ENCODE peak calls at places on chromosomes 2 and 18, in six cellular contexts. One of them, this sample, is unnamed.
A peak's percentile ranks its signal among the peaks of the same experiment; 100 is the strongest.

GRCh38 chr2:64262068-64262467 is 117.8 kb upstream of the PELI1 start:
- DNase-seq in suprapubic skin: no peak
- DNase-seq in RWPE1: no peak
- DNase-seq in HCT116: no peak
- DNase-seq in PC-3: no peak
- DNase-seq in GM12865: no peak
- DNase-seq in this sample: no peak

GRCh38 chr2:70516596-70516995 is 37.0 kb downstream of the TGFA start:
- DNase-seq in suprapubic skin: no peak
- DNase-seq in RWPE1: peak; percentile 48
- DNase-seq in HCT116: no peak
- DNase-seq in PC-3: peak; percentile 79
- DNase-seq in GM12865: peak; percentile 57
- DNase-seq in this sample: peak; percentile 86

GRCh38 chr18:45526120-45526841 is 89.0 kb upstream of the SLC14A2 start:
- DNase-seq in suprapubic skin: no peak
- DNase-seq in RWPE1: no peak
- DNase-seq in HCT116: no peak
- DNase-seq in PC-3: no peak
- DNase-seq in GM12865: no peak
- DNase-seq in this sample: no peak

GRCh38 chr2:104901037-104901851 is 47.3 kb downstream of the POU3F3 start:
- DNase-seq in suprapubic skin: no peak
- DNase-seq in RWPE1: no peak
- DNase-seq in HCT116: no peak
- DNase-seq in PC-3: no peak
- DNase-seq in GM12865: no peak
- DNase-seq in this sample: no peak

GRCh38 chr2:174667461-174667860 is 69.9 kb upstream of the WIPF1 start:
- DNase-seq in suprapubic skin: no peak
- DNase-seq in RWPE1: no peak
- DNase-seq in HCT116: no peak
- DNase-seq in PC-3: no peak
- DNase-seq in GM12865: no peak
- DNase-seq in this sample: no peak

GRCh38 chr2:112783187-112783721 is 1.0 kb downstream of the IL1A start:
- DNase-seq in suprapubic skin: no peak
- DNase-seq in RWPE1: no peak
- DNase-seq in HCT116: no peak
- DNase-seq in PC-3: no peak
- DNase-seq in GM12865: no peak
- DNase-seq in this sample: no peak

GRCh38 chr2:237354930-237355329 is 59.0 kb downstream of the COL6A3 start:
- DNase-seq in suprapubic skin: no peak
- DNase-seq in RWPE1: peak; percentile 60
- DNase-seq in HCT116: no peak
- DNase-seq in PC-3: no peak
- DNase-seq in GM12865: no peak
- DNase-seq in this sample: no peak

GRCh38 chr2:110101280-110101844 is 14.3 kb downstream of the MALL start:
- DNase-seq in suprapubic skin: peak; percentile 95
- DNase-seq in RWPE1: peak; percentile 90
- DNase-seq in HCT116: peak; percentile 91
- DNase-seq in PC-3: peak; percentile 100
- DNase-seq in GM12865: no peak
- DNase-seq in this sample: no peak

GRCh38 chr2:240196716-240197438 is 56.4 kb upstream of the OTOS start:
- DNase-seq in suprapubic skin: peak; percentile 70
- DNase-seq in RWPE1: no peak
- DNase-seq in HCT116: no peak
- DNase-seq in PC-3: no peak
- DNase-seq in GM12865: no peak
- DNase-seq in this sample: no peak

GRCh38 chr18:25561923-25562322 is 210.0 kb upstream of the ZNF521 start:
- DNase-seq in suprapubic skin: no peak
- DNase-seq in RWPE1: no peak
- DNase-seq in HCT116: no peak
- DNase-seq in PC-3: peak; percentile 31
- DNase-seq in GM12865: peak; percentile 32
- DNase-seq in this sample: no peak

DNA sequence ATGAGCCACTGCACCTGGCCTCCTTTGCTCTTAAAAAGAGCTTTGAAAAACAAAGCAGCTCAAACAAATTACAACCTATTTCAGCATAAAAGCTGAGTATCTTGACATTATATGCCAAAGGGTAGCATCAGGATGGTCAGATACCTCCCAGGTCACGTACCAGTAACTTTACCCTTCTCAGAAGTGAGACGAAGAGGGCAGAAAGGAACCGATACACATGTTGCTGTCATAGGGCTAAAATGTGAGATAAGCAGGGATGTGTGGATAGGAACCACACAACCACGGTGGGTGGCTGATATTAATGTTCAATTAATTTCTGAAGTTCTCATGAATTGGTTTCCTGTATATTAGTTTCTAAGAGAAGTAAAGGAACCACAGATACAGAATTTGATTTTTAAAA is 12.6 kb upstream of the RNU2-63P start:
- DNase-seq in suprapubic skin: no peak
- DNase-seq in RWPE1: no peak
- DNase-seq in HCT116: no peak
- DNase-seq in PC-3: no peak
- DNase-seq in GM12865: no peak
- DNase-seq in this sample: no peak
- TF ChIP-seq CTCF in suprapubic skin: no peak
- TF ChIP-seq CTCF in RWPE1: no peak
- TF ChIP-seq CTCF in HCT116: no peak
- TF ChIP-seq CTCF in PC-3: no peak
- TF ChIP-seq CTCF in GM12865: no peak
- TF ChIP-seq CTCF in this sample: no peak

GRCh38 chr2:154452906-154453493 is 245.5 kb upstream of the KCNJ3 start:
- DNase-seq in suprapubic skin: no peak
- DNase-seq in RWPE1: peak; percentile 3
- DNase-seq in HCT116: peak; percentile 27
- DNase-seq in PC-3: peak; percentile 42
- DNase-seq in GM12865: peak; percentile 33
- DNase-seq in this sample: no peak
- TF ChIP-seq CTCF in suprapubic skin: no peak
- TF ChIP-seq CTCF in RWPE1: no peak
- TF ChIP-seq CTCF in HCT116: peak; percentile 30
- TF ChIP-seq CTCF in PC-3: peak; percentile 67
- TF ChIP-seq CTCF in GM12865: peak; percentile 45
- TF ChIP-seq CTCF in this sample: peak; percentile 21

GRCh38 chr2:68359889-68360288 is 5.2 kb upstream of the PLEK start:
- DNase-seq in suprapubic skin: no peak
- DNase-seq in RWPE1: no peak
- DNase-seq in HCT116: no peak
- DNase-seq in PC-3: no peak
- DNase-seq in GM12865: no peak
- DNase-seq in this sample: no peak
- TF ChIP-seq CTCF in suprapubic skin: no peak
- TF ChIP-seq CTCF in RWPE1: no peak
- TF ChIP-seq CTCF in HCT116: no peak
- TF ChIP-seq CTCF in PC-3: peak; percentile 39
- TF ChIP-seq CTCF in GM12865: peak; percentile 20
- TF ChIP-seq CTCF in this sample: no peak

GRCh38 chr2:75483878-75484277 is 76.9 kb downstream of the EVA1A start:
- DNase-seq in suprapubic skin: no peak
- DNase-seq in RWPE1: no peak
- DNase-seq in HCT116: no peak
- DNase-seq in PC-3: no peak
- DNase-seq in GM12865: no peak
- DNase-seq in this sample: no peak

GRCh38 chr2:75482398-75482797 is 78.3 kb downstream of the EVA1A start:
- DNase-seq in suprapubic skin: no peak
- DNase-seq in RWPE1: no peak
- DNase-seq in HCT116: no peak
- DNase-seq in PC-3: no peak
- DNase-seq in GM12865: no peak
- DNase-seq in this sample: no peak

GRCh38 chr2:75484840-75485239 is 75.9 kb downstream of the EVA1A start:
- DNase-seq in suprapubic skin: no peak
- DNase-seq in RWPE1: no peak
- DNase-seq in HCT116: no peak
- DNase-seq in PC-3: no peak
- DNase-seq in GM12865: no peak
- DNase-seq in this sample: no peak

GRCh38 chr2:75476778-75477177 is 84.0 kb downstream of the EVA1A start:
- DNase-seq in suprapubic skin: no peak
- DNase-seq in RWPE1: no peak
- DNase-seq in HCT116: no peak
- DNase-seq in PC-3: no peak
- DNase-seq in GM12865: no peak
- DNase-seq in this sample: no peak

DNA sequence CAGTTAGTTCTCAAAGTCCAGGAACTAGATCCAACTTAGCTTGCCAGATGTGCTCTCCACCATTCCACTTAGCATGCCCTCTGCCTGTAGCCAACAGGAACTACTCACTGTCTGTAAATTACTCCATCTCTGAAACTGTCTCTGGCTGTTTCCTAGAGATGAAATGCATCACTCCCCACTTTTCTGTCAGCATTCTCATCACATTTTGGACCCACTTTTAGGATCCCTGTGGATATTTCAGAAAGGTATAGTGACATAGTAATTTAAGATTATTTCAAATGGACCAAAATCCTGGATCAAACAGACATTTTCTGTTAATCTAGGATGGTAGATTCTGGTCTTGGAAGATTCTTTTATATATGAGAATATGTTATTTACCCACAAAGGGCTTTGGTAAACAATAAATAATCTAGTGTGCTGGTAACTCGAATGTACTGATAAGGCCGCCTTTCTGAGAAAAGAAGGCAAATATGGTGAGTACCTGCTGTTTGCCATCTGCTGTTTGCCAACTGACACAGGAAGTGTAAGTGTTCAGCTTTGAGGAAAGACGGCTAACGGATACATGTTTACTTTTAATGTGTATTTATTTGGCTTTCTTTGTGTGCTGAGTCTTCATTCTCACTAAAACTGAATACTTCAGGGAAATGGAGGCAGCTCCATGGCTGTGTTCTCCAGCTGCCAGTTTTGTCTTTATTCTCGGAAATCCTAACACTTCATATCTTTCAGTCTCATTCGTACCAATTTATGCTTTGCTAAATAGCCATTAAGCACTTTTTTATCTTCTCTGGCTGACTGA is 79.5 kb downstream of the EVA1A start:
- DNase-seq in suprapubic skin: no peak
- DNase-seq in RWPE1: no peak
- DNase-seq in HCT116: peak; percentile 10
- DNase-seq in PC-3: peak; percentile 32
- DNase-seq in GM12865: peak; percentile 14
- DNase-seq in this sample: no peak
- TF ChIP-seq CTCF in suprapubic skin: no peak
- TF ChIP-seq CTCF in RWPE1: no peak
- TF ChIP-seq CTCF in HCT116: no peak
- TF ChIP-seq CTCF in PC-3: peak; percentile 58
- TF ChIP-seq CTCF in GM12865: peak; percentile 18
- TF ChIP-seq CTCF in this sample: no peak

DNA sequence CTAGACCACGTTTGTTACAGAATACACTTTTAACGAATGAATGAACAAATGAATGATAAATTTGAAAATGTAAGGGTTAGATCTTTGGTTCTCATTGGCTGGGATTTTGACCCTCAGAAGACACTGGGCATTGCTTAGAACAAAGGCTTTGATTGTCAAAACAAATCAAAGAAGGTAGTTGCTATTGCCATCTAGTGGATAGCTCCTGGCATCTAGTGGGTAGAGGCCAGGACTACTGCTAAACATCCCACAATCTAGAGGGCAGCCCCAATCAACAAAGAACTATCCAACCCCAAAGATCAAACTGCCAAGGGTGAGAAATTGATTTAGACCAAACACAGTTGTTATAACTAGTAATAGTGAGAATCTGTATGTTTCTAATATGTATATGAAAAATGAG is 552.3 kb downstream of the KCNJ3 start:
- DNase-seq in suprapubic skin: no peak
- DNase-seq in RWPE1: peak; percentile 8
- DNase-seq in HCT116: peak; percentile 44
- DNase-seq in PC-3: peak; percentile 32
- DNase-seq in GM12865: peak; percentile 38
- DNase-seq in this sample: no peak
- TF ChIP-seq CTCF in suprapubic skin: no peak
- TF ChIP-seq CTCF in RWPE1: peak; percentile 26
- TF ChIP-seq CTCF in HCT116: peak; percentile 21
- TF ChIP-seq CTCF in PC-3: peak; percentile 57
- TF ChIP-seq CTCF in GM12865: peak; percentile 54
- TF ChIP-seq CTCF in this sample: no peak

GRCh38 chr2:84497285-84497684 is 19.0 kb upstream of the DNAH6 start:
- DNase-seq in suprapubic skin: no peak
- DNase-seq in RWPE1: no peak
- DNase-seq in HCT116: no peak
- DNase-seq in PC-3: no peak
- DNase-seq in GM12865: no peak
- DNase-seq in this sample: no peak
- TF ChIP-seq CTCF in suprapubic skin: no peak
- TF ChIP-seq CTCF in RWPE1: no peak
- TF ChIP-seq CTCF in HCT116: no peak
- TF ChIP-seq CTCF in PC-3: no peak
- TF ChIP-seq CTCF in GM12865: no peak
- TF ChIP-seq CTCF in this sample: no peak

DNA sequence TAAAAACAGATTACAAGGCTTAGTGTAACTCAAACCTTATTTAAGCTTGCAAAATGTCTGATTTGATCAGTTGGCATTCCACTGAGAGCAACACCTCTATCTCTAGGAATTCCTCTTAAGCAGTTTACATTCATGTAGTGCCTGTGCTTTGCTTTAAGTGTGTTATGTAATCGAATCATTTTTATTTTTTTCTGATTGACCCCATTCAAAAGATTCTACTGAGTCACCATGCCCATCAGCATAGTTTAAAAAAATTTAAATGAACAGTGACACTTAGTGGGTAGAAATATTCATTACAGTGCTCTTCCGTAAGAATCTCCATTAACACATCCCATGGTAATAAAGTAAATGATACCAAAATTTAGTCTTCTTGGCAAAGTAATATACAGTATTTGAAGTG is 67.8 kb upstream of the SLC4A10 start:
- DNase-seq in suprapubic skin: no peak
- DNase-seq in RWPE1: no peak
- DNase-seq in HCT116: no peak
- DNase-seq in PC-3: peak; percentile 44
- DNase-seq in GM12865: no peak
- DNase-seq in this sample: no peak
- TF ChIP-seq CTCF in suprapubic skin: no peak
- TF ChIP-seq CTCF in RWPE1: no peak
- TF ChIP-seq CTCF in HCT116: peak; percentile 18
- TF ChIP-seq CTCF in PC-3: peak; percentile 60
- TF ChIP-seq CTCF in GM12865: no peak
- TF ChIP-seq CTCF in this sample: no peak

GRCh38 chr2:23312996-23313606 is 71.9 kb upstream of the KLHL29 start:
- DNase-seq in suprapubic skin: no peak
- DNase-seq in RWPE1: peak; percentile 14
- DNase-seq in HCT116: peak; percentile 15
- DNase-seq in PC-3: peak; percentile 25
- DNase-seq in GM12865: peak; percentile 66
- DNase-seq in this sample: no peak
- TF ChIP-seq CTCF in suprapubic skin: no peak
- TF ChIP-seq CTCF in RWPE1: peak; percentile 31
- TF ChIP-seq CTCF in HCT116: peak; percentile 41
- TF ChIP-seq CTCF in PC-3: peak; percentile 70
- TF ChIP-seq CTCF in GM12865: peak; percentile 94
- TF ChIP-seq CTCF in this sample: peak; percentile 57

GRCh38 chr2:195304310-195304709 is 352.7 kb upstream of the SLC39A10 start:
- DNase-seq in suprapubic skin: no peak
- DNase-seq in RWPE1: no peak
- DNase-seq in HCT116: peak; percentile 19
- DNase-seq in PC-3: peak; percentile 45
- DNase-seq in GM12865: peak; percentile 37
- DNase-seq in this sample: no peak
- TF ChIP-seq CTCF in suprapubic skin: no peak
- TF ChIP-seq CTCF in RWPE1: peak; percentile 12
- TF ChIP-seq CTCF in HCT116: peak; percentile 15
- TF ChIP-seq CTCF in PC-3: peak; percentile 53
- TF ChIP-seq CTCF in GM12865: peak; percentile 24
- TF ChIP-seq CTCF in this sample: no peak

This sample was measured in CD14-positive monocyte.